ENCODE peak calls at places on chromosomes 5 and 9, in five cellular contexts. L, M, G, Y and T are unnamed samples.

GRCh38 chr9:133089271-133089671 is 27.5 kb downstream of the CEL start:
- DNase-seq in L (no peak), M (no peak), G (peak), Y (no peak), T (no peak)

GRCh38 chr5:142548739-142549275 is 137.1 kb downstream of the FGF1 start:
- DNase-seq in L (peak), M (no peak), G (peak), Y (peak), T (peak)

GRCh38 chr9:3191715-3192114 is 334.1 kb downstream of the RFX3 start:
- DNase-seq in L (no peak), M (peak), G (no peak), Y (no peak), T (no peak)

GRCh38 chr5:140840978-140841962 is at the start of gene PCDHA8:
- DNase-seq in L (no peak), M (no peak), G (peak), Y (no peak), T (no peak)

GRCh38 chr5:6781711-6782110 is 68.5 kb downstream of the TENT4A start:
- DNase-seq in L (no peak), M (no peak), G (no peak), Y (no peak), T (no peak)

GRCh38 chr9:85224729-85225128 is 517.0 kb downstream of the AGTPBP1 start:
- DNase-seq in L (no peak), M (no peak), G (no peak), Y (no peak), T (peak)

GRCh38 chr5:97624861-97625260 is 441.8 kb upstream of the RIOK2 start:
- DNase-seq in L (no peak), M (no peak), G (no peak), Y (no peak), T (peak)

GRCh38 chr5:144427871-144428270 is 257.2 kb downstream of the KCTD16 start:
- DNase-seq in L (no peak), M (no peak), G (no peak), Y (no peak), T (no peak)

GRCh38 chr5:115685966-115686691 is 60.3 kb upstream of the TMED7 start:
- DNase-seq in L (no peak), M (no peak), G (peak), Y (no peak), T (peak)

GRCh38 chr9:113872485-113873143 is 3.5 kb upstream of the ZNF618 start:
- DNase-seq in L (no peak), M (no peak), G (no peak), Y (no peak), T (no peak)

GRCh38 chr5:433836-434235 is 9.1 kb upstream of the EXOC3 start:
- DNase-seq in L (no peak), M (no peak), G (peak), Y (no peak), T (no peak)

GRCh38 chr5:153447534-153447933 is 42.9 kb upstream of the GRIA1 start:
- DNase-seq in L (no peak), M (no peak), G (no peak), Y (no peak), T (no peak)

GRCh38 chr9:89293014-89293413 is 18.0 kb upstream of the CKS2 start:
- DNase-seq in L (no peak), M (no peak), G (no peak), Y (no peak), T (no peak)